ENCODE peak calls at places on chromosome 22, in seven cellular contexts. D is AG04450, U is spleen, P is osteocyte, H is Peyer's patch, F is left ventricle myocardium inferior, Z is cardiac fibroblast. G is an unnamed sample.

GRCh38 chr22:36327922-36328551 is 59.7 kb downstream of the MYH9 start:
- DNase-seq in D (peak), U (no peak), P (no peak), H (no peak), F (peak), Z (peak), G (no peak)

GRCh38 chr22:25407859-25408229 is 156.6 kb upstream of the GRK3 start:
- DNase-seq in D (no peak), U (no peak), P (no peak), H (no peak), F (no peak), Z (no peak), G (no peak)

GRCh38 chr22:29326481-29326880 is 11.0 kb upstream of the RASL10A start:
- DNase-seq in D (no peak), U (no peak), P (no peak), H (no peak), F (no peak), Z (no peak), G (no peak)

GRCh38 chr22:35359380-35360065 is 21.4 kb upstream of the HMOX1 start:
- DNase-seq in D (no peak), U (no peak), P (no peak), H (no peak), F (no peak), Z (no peak), G (no peak)

GRCh38 chr22:39097098-39098020 is at the start of gene APOBEC3H:
- DNase-seq in D (no peak), U (no peak), P (no peak), H (no peak), F (no peak), Z (peak), G (no peak)

GRCh38 chr22:19802881-19803735 is 42.5 kb downstream of the TBX1 start:
- DNase-seq in D (no peak), U (peak), P (no peak), H (no peak), F (peak), Z (no peak), G (no peak)

GRCh38 chr22:46269564-46269963 is 1.8 kb downstream of the TTC38 start:
- DNase-seq in D (no peak), U (no peak), P (no peak), H (peak), F (no peak), Z (no peak), G (no peak)

GRCh38 chr22:49492308-49492707 is 335.4 kb downstream of the BRD1 start:
- DNase-seq in D (no peak), U (no peak), P (no peak), H (no peak), F (no peak), Z (no peak), G (no peak)

GRCh38 chr22:24926849-24927579 is 19.5 kb downstream of the LHFPL7 start:
- DNase-seq in D (no peak), U (no peak), P (no peak), H (no peak), F (no peak), Z (peak), G (no peak)

GRCh38 chr22:47632646-47633045 is 870.2 kb downstream of the TBC1D22A start:
- DNase-seq in D (no peak), U (no peak), P (peak), H (no peak), F (no peak), Z (no peak), G (no peak)

GRCh38 chr22:47154621-47155081 is 392.2 kb downstream of the TBC1D22A start:
- DNase-seq in D (peak), U (no peak), P (no peak), H (no peak), F (peak), Z (peak), G (no peak)

GRCh38 chr22:45842141-45842831 is 134.7 kb downstream of the WNT7B start:
- DNase-seq in D (peak), U (no peak), P (no peak), H (no peak), F (no peak), Z (peak), G (no peak)

GRCh38 chr22:37752189-37753061 is 55.3 kb upstream of the GCAT start:
- DNase-seq in D (peak), U (peak), P (peak), H (peak), F (peak), Z (peak), G (no peak)

GRCh38 chr22:19691721-19692341 is 22.5 kb upstream of the SEPTIN5 start:
- DNase-seq in D (peak), U (peak), P (no peak), H (peak), F (no peak), Z (peak), G (no peak)

GRCh38 chr22:36352775-36353507 is 34.8 kb downstream of the MYH9 start:
- DNase-seq in D (peak), U (no peak), P (no peak), H (peak), F (peak), Z (peak), G (no peak)

GRCh38 chr22:47446331-47446730 is 683.9 kb downstream of the TBC1D22A start:
- DNase-seq in D (no peak), U (no peak), P (no peak), H (no peak), F (no peak), Z (no peak), G (no peak)

GRCh38 chr22:42313804-42314581 is 43.5 kb upstream of the TCF20 start:
- DNase-seq in D (no peak), U (no peak), P (no peak), H (peak), F (peak), Z (peak), G (no peak)

GRCh38 chr22:42067706-42068350 is 2.8 kb downstream of the NAGA start:
- DNase-seq in D (no peak), U (peak), P (no peak), H (no peak), F (no peak), Z (no peak), G (no peak)

GRCh38 chr22:49331878-49332277 is 495.8 kb downstream of the BRD1 start:
- DNase-seq in D (no peak), U (peak), P (peak), H (peak), F (no peak), Z (no peak), G (no peak)

GRCh38 chr22:21587803-21588611 is 20.5 kb downstream of the UBE2L3 start:
- DNase-seq in D (peak), U (no peak), P (no peak), H (no peak), F (no peak), Z (peak), G (peak)

GRCh38 chr22:37999640-38000272 is 15.4 kb upstream of the SOX10 start:
- DNase-seq in D (no peak), U (no peak), P (no peak), H (no peak), F (no peak), Z (peak), G (no peak)

GRCh38 chr22:32416556-32417085 is 4.6 kb upstream of the RTCB start:
- DNase-seq in D (no peak), U (no peak), P (no peak), H (no peak), F (no peak), Z (no peak), G (no peak)

GRCh38 chr22:25064894-25065560 is 112.5 kb downstream of the KIAA1671 start:
- DNase-seq in D (no peak), U (no peak), P (no peak), H (no peak), F (no peak), Z (no peak), G (no peak)

GRCh38 chr22:20153945-20154344 is 3.1 kb upstream of the CCDC188 start:
- DNase-seq in D (no peak), U (no peak), P (no peak), H (no peak), F (no peak), Z (no peak), G (no peak)

GRCh38 chr22:29580200-29580810 is 608 bp downstream of the NIPSNAP1 start:
- DNase-seq in D (no peak), U (peak), P (no peak), H (peak), F (no peak), Z (no peak), G (no peak)

GRCh38 chr22:38802671-38803121 is 8.8 kb upstream of the DNAL4 start:
- DNase-seq in D (peak), U (no peak), P (no peak), H (no peak), F (no peak), Z (peak), G (no peak)

GRCh38 chr22:25057013-25057881 is 104.7 kb downstream of the KIAA1671 start:
- DNase-seq in D (no peak), U (peak), P (peak), H (peak), F (peak), Z (peak), G (peak)

GRCh38 chr22:42848941-42849340 is 8.1 kb downstream of the ARFGAP3 start:
- DNase-seq in D (no peak), U (no peak), P (no peak), H (no peak), F (no peak), Z (no peak), G (no peak)

GRCh38 chr22:44827666-44828065 is 75.3 kb downstream of the ARHGAP8 start:
- DNase-seq in D (no peak), U (no peak), P (no peak), H (no peak), F (no peak), Z (no peak), G (no peak)

GRCh38 chr22:50104149-50104548 is 14.3 kb downstream of the MOV10L1 start:
- DNase-seq in D (no peak), U (no peak), P (no peak), H (no peak), F (no peak), Z (no peak), G (no peak)

GRCh38 chr22:46070215-46070721 is 80.1 kb upstream of the PPARA start:
- DNase-seq in D (no peak), U (peak), P (no peak), H (peak), F (peak), Z (peak), G (peak)

GRCh38 chr22:37636186-37636948 is 3.1 kb upstream of the SH3BP1 start:
- DNase-seq in D (no peak), U (peak), P (no peak), H (no peak), F (no peak), Z (peak), G (no peak)

GRCh38 chr22:42769574-42770447 is 49.1 kb upstream of the A4GALT start:
- DNase-seq in D (peak), U (peak), P (no peak), H (peak), F (peak), Z (peak), G (peak)

GRCh38 chr22:29917052-29917902 is 34.3 kb downstream of the MTMR3 start:
- DNase-seq in D (no peak), U (no peak), P (no peak), H (no peak), F (no peak), Z (peak), G (no peak)

GRCh38 chr22:35152316-35152715 is 86.4 kb downstream of the ISX start:
- DNase-seq in D (no peak), U (peak), P (no peak), H (no peak), F (no peak), Z (no peak), G (no peak)

DNA sequence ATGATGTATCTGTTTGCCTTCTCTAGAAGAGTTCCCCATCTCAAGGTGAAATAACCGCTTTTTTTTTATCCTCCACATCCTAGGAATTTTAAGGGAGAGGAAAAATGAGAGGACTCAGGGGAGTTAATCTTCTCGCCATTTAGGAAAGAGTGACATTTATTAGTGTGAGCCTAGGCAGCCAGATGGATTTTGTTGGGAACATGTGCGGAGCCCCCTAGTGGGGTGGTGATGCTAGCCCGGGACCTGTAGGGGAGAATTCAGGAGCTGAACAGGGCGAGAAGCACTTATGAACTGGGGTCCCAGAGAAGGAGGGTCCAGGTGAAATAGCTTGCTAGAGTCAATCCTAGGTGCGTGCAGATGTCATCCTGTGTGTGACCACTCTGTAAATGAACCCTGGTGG is 10.7 kb downstream of the IL17RA start:
- DNase-seq in D (no peak), U (peak), P (no peak), H (peak), F (no peak), Z (no peak), G (no peak)
- TF ChIP-seq CTCF in D (peak), U (no peak), P (no peak), H (no peak), F (peak), Z (peak), G (no peak)

GRCh38 chr22:28217277-28217676 is 298.2 kb upstream of the PITPNB start:
- DNase-seq in D (no peak), U (no peak), P (no peak), H (no peak), F (no peak), Z (no peak), G (no peak)

GRCh38 chr22:28222976-28223375 is 303.9 kb upstream of the PITPNB start:
- DNase-seq in D (no peak), U (no peak), P (no peak), H (no peak), F (no peak), Z (no peak), G (no peak)

GRCh38 chr22:28220626-28221363 is 301.7 kb upstream of the PITPNB start:
- DNase-seq in D (no peak), U (no peak), P (no peak), H (no peak), F (no peak), Z (no peak), G (no peak)

GRCh38 chr22:28222066-28222465 is 303.0 kb upstream of the PITPNB start:
- DNase-seq in D (no peak), U (no peak), P (no peak), H (no peak), F (no peak), Z (no peak), G (no peak)

GRCh38 chr22:28222571-28222970 is 303.5 kb upstream of the PITPNB start:
- DNase-seq in D (no peak), U (no peak), P (no peak), H (no peak), F (no peak), Z (no peak), G (no peak)
- TF ChIP-seq CTCF in D (no peak), U (no peak), P (no peak), H (no peak), F (no peak), Z (no peak), G (no peak)

DNA sequence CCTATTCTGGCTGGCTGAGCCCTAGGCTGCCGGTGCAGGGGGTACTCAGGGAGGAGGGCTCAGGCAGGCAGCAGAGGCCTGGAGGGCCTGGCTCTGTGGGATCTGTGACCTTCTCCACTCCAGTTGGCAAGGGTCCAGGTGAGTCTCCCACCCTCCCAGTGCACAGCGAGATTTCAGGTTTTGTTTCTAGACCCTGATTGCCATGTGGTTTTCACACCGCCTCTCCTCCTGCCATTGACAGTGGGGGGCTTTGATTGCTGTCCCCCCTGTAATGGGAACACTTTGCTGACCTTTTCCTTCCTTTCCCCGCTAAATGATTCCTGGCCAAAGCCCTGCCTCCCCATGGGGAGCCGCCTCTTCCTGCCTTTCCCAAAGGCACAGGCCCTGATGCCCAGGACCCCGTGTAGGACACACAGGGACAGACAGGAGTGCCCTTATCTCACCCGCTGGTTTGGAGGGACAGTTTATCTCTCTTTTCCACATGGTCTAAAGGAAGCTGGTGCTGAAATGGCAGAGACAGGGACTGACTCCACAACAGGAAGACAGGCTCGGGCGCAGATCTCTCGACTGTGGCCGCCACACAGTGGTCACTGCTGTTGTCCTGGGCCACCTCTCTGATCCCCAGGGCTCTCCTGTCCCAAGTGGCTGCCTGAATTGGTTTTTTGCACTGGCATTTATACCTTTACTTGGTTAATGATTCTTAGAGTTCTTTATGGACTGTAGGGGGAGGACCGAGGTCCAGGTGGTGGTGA is 43.4 kb downstream of the BCR start:
- DNase-seq in D (no peak), U (peak), P (no peak), H (peak), F (no peak), Z (no peak), G (no peak)
- TF ChIP-seq CTCF in D (no peak), U (no peak), P (no peak), H (no peak), F (no peak), Z (no peak), G (no peak)

GRCh38 chr22:31162015-31162765 is 2.2 kb downstream of the RNF185 start:
- DNase-seq in D (no peak), U (no peak), P (no peak), H (no peak), F (no peak), Z (peak), G (no peak)
- TF ChIP-seq CTCF in D (no peak), U (no peak), P (no peak), H (peak), F (peak), Z (no peak), G (no peak)

GRCh38 chr22:40855104-40855959 is 1.1 kb downstream of the ST13 start:
- DNase-seq in D (no peak), U (no peak), P (no peak), H (no peak), F (no peak), Z (peak), G (no peak)

GRCh38 chr22:40853961-40854360 is 2.5 kb downstream of the ST13 start:
- DNase-seq in D (no peak), U (no peak), P (no peak), H (no peak), F (no peak), Z (no peak), G (no peak)

GRCh38 chr22:40855960-40856512 is 403 bp downstream of the ST13 start:
- DNase-seq in D (no peak), U (peak), P (no peak), H (peak), F (peak), Z (peak), G (no peak)

GRCh38 chr22:40857309-40857851 is 432 bp downstream of the XPNPEP3 start:
- DNase-seq in D (no peak), U (no peak), P (peak), H (no peak), F (no peak), Z (peak), G (no peak)

GRCh38 chr22:40856513-40857308 is at the start of the genes ST13 and XPNPEP3:
- DNase-seq in D (peak), U (peak), P (peak), H (peak), F (peak), Z (peak), G (peak)
- TF ChIP-seq CTCF in D (no peak), U (no peak), P (peak), H (peak), F (peak), Z (no peak), G (no peak)

G was measured in activated B cell treated with CpG ODN at 0.5 μM for 24 hours.